ENCODE peak calls at places on chromosomes 2 and 18, in four cellular contexts. Z is thoracic aorta, J is PC-9, Q is fibroblast of lung. A is an unnamed sample.

GRCh38 chr2:21748501-21748900 is 624.7 kb downstream of the TDRD15 start:
- DNase-seq in Z (no peak), J (no peak), Q (no peak), A (no peak)

GRCh38 chr2:105237045-105237765 is 4.3 kb upstream of the GPR45 start:
- DNase-seq in Z (no peak), J (no peak), Q (no peak), A (peak)

GRCh38 chr2:239279508-239280295 is 121.1 kb downstream of the HDAC4 start:
- DNase-seq in Z (no peak), J (no peak), Q (no peak), A (peak)

GRCh38 chr18:9762561-9762960 is 54.5 kb downstream of the RAB31 start:
- DNase-seq in Z (no peak), J (no peak), Q (no peak), A (peak)

GRCh38 chr2:169775765-169776482 is 22.7 kb upstream of the SSB start:
- DNase-seq in Z (no peak), J (no peak), Q (peak), A (no peak)

GRCh38 chr18:76380791-76381405 is 114.1 kb downstream of the ZNF516 start:
- DNase-seq in Z (no peak), J (no peak), Q (no peak), A (peak)

GRCh38 chr2:54439582-54439981 is 16.5 kb upstream of the SPTBN1 start:
- DNase-seq in Z (no peak), J (no peak), Q (no peak), A (no peak)

GRCh38 chr18:55529581-55529980 is 58.4 kb downstream of the TCF4 start:
- DNase-seq in Z (no peak), J (no peak), Q (no peak), A (no peak)

GRCh38 chr18:10285283-10285640 is 169.2 kb upstream of the APCDD1 start:
- DNase-seq in Z (no peak), J (no peak), Q (no peak), A (no peak)

GRCh38 chr2:68447118-68447517 is 20.0 kb downstream of the FBXO48 start:
- DNase-seq in Z (no peak), J (no peak), Q (no peak), A (no peak)

GRCh38 chr2:74474899-74475298 is 2.4 kb upstream of the MRPL53 start:
- DNase-seq in Z (no peak), J (no peak), Q (no peak), A (peak)

GRCh38 chr2:172381275-172381608 is 46.1 kb upstream of the ITGA6 start:
- DNase-seq in Z (no peak), J (no peak), Q (no peak), A (no peak)

GRCh38 chr2:111042772-111043771 is 77.6 kb upstream of the BCL2L11 start:
- DNase-seq in Z (no peak), J (no peak), Q (no peak), A (peak)

GRCh38 chr2:132497591-132497990 is 81.0 kb downstream of the GPR39 start:
- DNase-seq in Z (no peak), J (no peak), Q (peak), A (no peak)

GRCh38 chr2:160516547-160517365 is 23.1 kb upstream of the RBMS1 start:
- DNase-seq in Z (no peak), J (no peak), Q (peak), A (no peak)

GRCh38 chr2:134988994-134989605 is 58.1 kb downstream of the MAP3K19 start:
- DNase-seq in Z (no peak), J (no peak), Q (peak), A (no peak)

GRCh38 chr2:141105763-141106162 is 1025.1 kb downstream of the LRP1B start:
- DNase-seq in Z (no peak), J (no peak), Q (no peak), A (no peak)

GRCh38 chr2:6354546-6354945 is 511.2 kb downstream of the CMPK2 start:
- DNase-seq in Z (no peak), J (no peak), Q (no peak), A (no peak)

GRCh38 chr2:6352247-6352646 is 513.5 kb downstream of the CMPK2 start:
- DNase-seq in Z (no peak), J (no peak), Q (no peak), A (no peak)

GRCh38 chr2:6356127-6356761 is 509.5 kb downstream of the CMPK2 start:
- DNase-seq in Z (no peak), J (no peak), Q (no peak), A (no peak)

GRCh38 chr2:6353669-6354068 is 512.0 kb downstream of the CMPK2 start:
- DNase-seq in Z (no peak), J (no peak), Q (no peak), A (no peak)

DNA sequence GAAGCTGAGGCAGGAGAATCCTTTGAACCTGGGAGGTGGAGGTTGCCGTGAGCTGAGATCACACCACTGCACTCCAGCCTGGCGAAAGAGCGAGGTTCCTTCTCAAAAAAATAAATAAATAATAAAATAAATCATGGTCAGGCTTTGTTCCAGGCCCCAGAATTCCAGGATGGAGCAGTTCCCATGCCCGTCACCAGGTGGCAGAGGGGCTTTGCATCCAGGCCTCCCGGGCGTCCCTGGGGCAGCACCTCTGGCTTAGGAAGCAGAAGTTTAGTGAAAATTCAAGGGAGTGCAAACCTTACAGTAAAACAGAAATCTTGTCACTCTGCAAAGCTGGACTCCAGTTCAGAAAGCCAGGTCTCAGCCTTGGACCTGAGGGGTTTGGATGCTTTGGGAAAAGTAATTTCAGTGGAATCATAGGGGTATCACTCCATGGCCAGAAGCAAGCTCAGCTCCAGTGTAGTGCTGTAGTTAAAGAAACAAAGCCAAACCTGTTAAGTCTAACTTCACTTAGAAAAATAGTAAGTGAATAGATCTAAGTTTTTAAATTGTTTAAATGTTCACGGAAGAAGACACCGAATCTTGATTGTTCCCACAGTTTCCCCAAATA is 512.7 kb downstream of the CMPK2 start:
- DNase-seq in Z (no peak), J (peak), Q (peak), A (peak)
- TF ChIP-seq CTCF in Z (no peak), J (peak), Q (peak), A (peak)

DNA sequence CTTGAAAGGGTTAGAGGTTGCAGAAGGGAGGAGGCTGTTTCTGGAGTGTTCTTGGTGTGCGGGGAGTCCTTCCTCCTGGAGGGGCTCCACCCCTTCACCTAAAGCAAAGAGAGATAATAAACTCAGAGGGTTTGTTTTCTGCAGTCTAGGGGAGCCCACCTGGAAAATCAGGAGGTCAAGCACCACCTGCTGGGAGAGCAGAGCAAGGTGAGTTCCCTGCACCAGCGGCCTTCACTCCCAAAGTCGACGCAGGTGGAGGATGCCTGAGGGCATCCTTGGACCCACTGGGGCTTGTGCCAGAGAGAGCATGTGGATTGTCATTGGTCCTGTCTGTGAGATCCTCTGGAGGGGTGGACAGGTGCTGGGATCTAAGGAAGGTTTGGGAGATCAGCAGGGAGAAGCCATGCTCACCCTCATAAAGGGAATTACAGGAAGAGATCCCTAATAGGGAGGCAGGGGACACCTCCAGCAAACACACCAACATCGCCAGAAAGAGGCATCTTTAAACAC is 116.7 kb downstream of the KCNF1 start:
- DNase-seq in Z (no peak), J (no peak), Q (no peak), A (peak)
- TF ChIP-seq CTCF in Z (no peak), J (no peak), Q (no peak), A (peak)

GRCh38 chr2:67048314-67048713 is 348.8 kb upstream of the ETAA1 start:
- DNase-seq in Z (no peak), J (no peak), Q (no peak), A (no peak)
- TF ChIP-seq CTCF in Z (no peak), J (no peak), Q (no peak), A (peak)

DNA sequence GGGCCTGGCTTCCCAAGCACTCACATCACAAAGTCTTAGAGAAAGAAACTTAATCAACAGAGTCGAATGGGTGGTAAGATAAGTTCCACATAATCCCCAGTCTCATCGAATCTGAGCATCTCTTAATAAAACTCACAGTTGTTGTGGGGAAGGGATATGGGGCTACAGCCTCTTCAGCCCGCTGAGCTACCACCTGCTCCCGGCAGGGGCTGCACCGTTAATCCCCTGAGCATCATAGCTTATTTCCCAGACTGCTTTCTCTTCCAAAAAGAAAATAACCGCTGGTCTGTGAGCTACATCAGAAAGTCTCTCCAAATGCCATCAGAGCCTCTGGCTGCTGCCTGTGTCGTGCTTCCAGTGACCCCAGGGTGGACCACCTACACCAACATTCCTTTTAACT is 139.4 kb upstream of the CELF4 start:
- DNase-seq in Z (no peak), J (no peak), Q (no peak), A (no peak)
- TF ChIP-seq CTCF in Z (no peak), J (no peak), Q (no peak), A (no peak)

GRCh38 chr2:23553561-23553960 is 168.6 kb downstream of the KLHL29 start:
- DNase-seq in Z (no peak), J (no peak), Q (no peak), A (no peak)

GRCh38 chr2:23549821-23550535 is 165.0 kb downstream of the KLHL29 start:
- DNase-seq in Z (no peak), J (no peak), Q (peak), A (no peak)

GRCh38 chr2:23550553-23550952 is 165.6 kb downstream of the KLHL29 start:
- DNase-seq in Z (no peak), J (no peak), Q (peak), A (no peak)

GRCh38 chr2:23554054-23554697 is 169.2 kb downstream of the KLHL29 start:
- DNase-seq in Z (no peak), J (no peak), Q (no peak), A (no peak)

DNA sequence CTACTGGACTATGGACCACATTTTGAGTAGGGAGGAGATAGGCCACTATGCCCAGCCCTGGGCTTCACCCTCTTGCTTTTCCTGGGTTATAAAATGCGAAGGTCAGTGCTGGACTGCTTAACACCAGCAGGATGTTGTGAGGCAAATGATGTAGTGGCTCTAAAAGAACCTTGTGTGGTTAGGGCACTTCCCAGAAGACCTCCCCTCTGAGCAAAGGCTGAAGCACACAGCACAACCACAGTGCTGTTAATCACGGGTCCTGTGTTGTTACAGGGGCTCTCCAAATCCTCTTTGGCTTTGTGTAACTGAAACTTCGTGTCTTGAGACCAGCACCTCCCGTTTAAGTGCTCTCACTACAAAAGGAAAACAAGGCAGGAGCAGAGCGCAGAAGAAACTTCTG is 166.9 kb downstream of the KLHL29 start:
- DNase-seq in Z (no peak), J (no peak), Q (no peak), A (no peak)
- TF ChIP-seq CTCF in Z (no peak), J (no peak), Q (no peak), A (no peak)

GRCh38 chr2:84931384-84931821 is 25.9 kb downstream of the TMSB10 start:
- DNase-seq in Z (no peak), J (no peak), Q (no peak), A (no peak)

GRCh38 chr2:84925724-84926376 is 20.4 kb downstream of the TMSB10 start:
- DNase-seq in Z (peak), J (peak), Q (peak), A (peak)

GRCh38 chr2:84925336-84925723 is 19.9 kb downstream of the TMSB10 start:
- DNase-seq in Z (no peak), J (no peak), Q (no peak), A (no peak)

GRCh38 chr2:84924173-84925106 is 19.0 kb downstream of the TMSB10 start:
- DNase-seq in Z (no peak), J (no peak), Q (peak), A (no peak)

DNA sequence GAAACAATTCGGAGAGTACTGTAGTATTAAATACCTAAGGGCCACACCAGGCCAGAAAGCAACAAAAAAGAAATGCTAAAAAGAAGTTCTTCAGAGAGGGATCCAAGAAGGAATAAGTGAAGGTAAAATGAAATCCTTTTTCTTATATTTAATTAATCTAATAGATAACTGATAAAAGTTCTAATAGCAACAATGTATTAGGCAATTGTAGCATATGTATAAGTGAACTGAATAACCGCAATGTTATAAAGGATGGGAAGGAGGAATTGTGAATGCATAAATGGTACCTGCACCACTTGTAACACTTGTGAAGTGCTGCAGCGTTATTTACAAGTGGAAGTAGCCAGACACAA is 21.8 kb downstream of the TMSB10 start:
- DNase-seq in Z (no peak), J (no peak), Q (no peak), A (no peak)
- TF ChIP-seq CTCF in Z (no peak), J (peak), Q (no peak), A (no peak)

GRCh38 chr2:86201951-86202692 is 2.9 kb downstream of the MRPL35 start:
- DNase-seq in Z (no peak), J (no peak), Q (peak), A (no peak)
- TF ChIP-seq CTCF in Z (no peak), J (no peak), Q (no peak), A (peak)

GRCh38 chr2:121130301-121130850 is 154.6 kb downstream of the TFCP2L1 start:
- DNase-seq in Z (no peak), J (no peak), Q (no peak), A (no peak)

GRCh38 chr2:121131375-121131774 is 153.6 kb downstream of the TFCP2L1 start:
- DNase-seq in Z (no peak), J (no peak), Q (no peak), A (no peak)

GRCh38 chr2:121129692-121130091 is 155.3 kb downstream of the TFCP2L1 start:
- DNase-seq in Z (no peak), J (no peak), Q (no peak), A (no peak)

GRCh38 chr2:121132054-121132453 is 152.9 kb downstream of the TFCP2L1 start:
- DNase-seq in Z (no peak), J (no peak), Q (no peak), A (no peak)

DNA sequence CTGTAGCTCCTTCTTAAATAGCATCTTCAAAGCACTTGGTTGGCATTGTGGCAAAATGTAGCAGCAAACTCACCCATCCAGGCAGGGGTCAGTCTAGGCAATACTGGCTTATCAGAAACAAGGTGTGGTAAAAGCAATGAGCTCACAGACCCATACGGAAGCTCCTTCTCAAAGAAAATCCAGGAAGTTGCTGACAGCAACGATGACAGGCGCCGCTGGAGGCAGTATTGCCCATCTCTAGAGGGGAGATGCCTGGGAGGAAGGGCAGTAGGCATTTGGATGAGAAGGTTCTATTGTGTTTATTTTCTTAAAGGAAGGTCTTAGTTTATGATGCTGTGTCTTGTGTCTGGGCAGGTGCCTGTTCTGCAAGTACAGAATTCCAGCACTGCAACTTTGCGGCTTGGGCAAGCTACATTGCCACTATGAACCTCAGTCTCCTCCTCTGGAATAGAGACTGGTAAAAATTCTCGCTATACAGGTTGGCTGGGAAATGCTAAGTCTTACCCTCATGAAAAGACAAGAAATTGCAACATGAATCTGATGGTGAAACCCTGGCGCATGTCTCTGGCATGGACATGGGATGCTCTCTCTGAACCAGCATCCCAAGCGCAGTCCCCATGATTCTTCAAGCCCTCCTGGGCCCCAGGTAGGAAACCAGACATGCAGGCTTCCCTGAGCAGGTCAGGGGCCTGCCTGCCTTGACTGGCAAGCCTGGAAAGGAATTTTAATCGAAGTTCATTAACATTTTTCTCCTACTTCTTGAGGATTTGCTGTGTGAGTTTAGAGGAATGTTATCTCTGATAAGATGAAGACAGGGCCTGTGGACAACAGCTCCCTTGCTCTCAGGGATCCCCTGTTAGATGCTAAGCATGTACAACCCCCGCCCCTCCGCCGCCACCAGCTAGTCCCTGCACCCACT is 156.0 kb downstream of the TFCP2L1 start:
- DNase-seq in Z (no peak), J (peak), Q (no peak), A (peak)
- TF ChIP-seq CTCF in Z (no peak), J (peak), Q (peak), A (peak)